ENCODE peak calls at places on chromosome 13, in four cellular contexts. One of them, this sample, is unnamed.

GRCh38 chr13:79056706-79057105 is 349.3 kb downstream of the RBM26 start:
- DNase-seq in HEK293T: no peak
- DNase-seq in HepG2: no peak
- DNase-seq in GM12878: no peak
- DNase-seq in this sample: no peak

GRCh38 chr13:80235559-80236296 is 105.2 kb downstream of the SPRY2 start:
- DNase-seq in HEK293T: peak; percentile 43
- DNase-seq in HepG2: no peak
- DNase-seq in GM12878: no peak
- DNase-seq in this sample: no peak

GRCh38 chr13:78228940-78229339 is 310.3 kb upstream of the EDNRB start:
- DNase-seq in HEK293T: no peak
- DNase-seq in HepG2: no peak
- DNase-seq in GM12878: no peak
- DNase-seq in this sample: no peak

GRCh38 chr13:71751074-71751473 is 115.9 kb downstream of the DACH1 start:
- DNase-seq in HEK293T: no peak
- DNase-seq in HepG2: no peak
- DNase-seq in GM12878: no peak
- DNase-seq in this sample: no peak

GRCh38 chr13:106390360-106390759 is 145.1 kb downstream of the EFNB2 start:
- DNase-seq in HEK293T: no peak
- DNase-seq in HepG2: no peak
- DNase-seq in GM12878: no peak
- DNase-seq in this sample: no peak

GRCh38 chr13:102555914-102556553 is 40.8 kb upstream of the TPP2 start:
- DNase-seq in HEK293T: peak; percentile 11
- DNase-seq in HepG2: peak; percentile 18
- DNase-seq in GM12878: no peak
- DNase-seq in this sample: peak; percentile 32

GRCh38 chr13:21234537-21234936 is 58.1 kb downstream of the MRPL57 start:
- DNase-seq in HEK293T: peak; percentile 16
- DNase-seq in HepG2: peak; percentile 7
- DNase-seq in GM12878: no peak
- DNase-seq in this sample: no peak

GRCh38 chr13:31328549-31329229 is 128.9 kb downstream of the B3GLCT start:
- DNase-seq in HEK293T: peak; percentile 45
- DNase-seq in HepG2: no peak
- DNase-seq in GM12878: no peak
- DNase-seq in this sample: no peak

GRCh38 chr13:94332360-94333040 is 147.0 kb downstream of the DCT start:
- DNase-seq in HEK293T: no peak
- DNase-seq in HepG2: no peak
- DNase-seq in GM12878: no peak
- DNase-seq in this sample: no peak

GRCh38 chr13:27022571-27023311 is 148.9 kb downstream of the USP12 start:
- DNase-seq in HEK293T: no peak
- DNase-seq in HepG2: peak; percentile 90
- DNase-seq in GM12878: no peak
- DNase-seq in this sample: peak; percentile 52

GRCh38 chr13:35179920-35180663 is 238.0 kb downstream of the NBEA start:
- DNase-seq in HEK293T: no peak
- DNase-seq in HepG2: no peak
- DNase-seq in GM12878: no peak
- DNase-seq in this sample: no peak

GRCh38 chr13:114313061-114313860 is 1.0 kb upstream of the CHAMP1 start:
- DNase-seq in HEK293T: no peak
- DNase-seq in HepG2: no peak
- DNase-seq in GM12878: peak; percentile 63
- DNase-seq in this sample: no peak

GRCh38 chr13:111609631-111610030 is 289.2 kb downstream of the TEX29 start:
- DNase-seq in HEK293T: no peak
- DNase-seq in HepG2: no peak
- DNase-seq in GM12878: no peak
- DNase-seq in this sample: no peak

DNA sequence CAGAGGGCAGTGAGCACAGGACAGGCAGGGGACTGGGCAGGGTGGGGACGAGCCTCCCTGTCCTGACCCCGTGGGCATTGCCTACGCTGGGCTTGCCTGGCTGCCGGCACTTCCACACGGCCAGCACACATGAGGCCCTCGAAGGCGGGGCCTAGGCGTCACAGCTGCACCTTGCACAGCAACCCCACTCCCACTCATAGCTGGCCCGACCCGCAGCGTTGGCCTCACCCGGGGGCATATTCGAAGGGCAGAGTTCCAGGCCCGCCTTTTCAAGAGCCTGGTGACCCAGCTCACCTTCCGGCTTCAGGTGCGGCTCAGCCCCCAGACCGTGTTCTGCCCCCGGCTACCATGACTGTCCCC is 16.9 kb upstream of the PROZ start:
- DNase-seq in HEK293T: no peak
- DNase-seq in HepG2: no peak
- DNase-seq in GM12878: no peak
- DNase-seq in this sample: no peak
- TF ChIP-seq FOXK2 in HEK293T: no peak
- TF ChIP-seq FOXK2 in HepG2: no peak
- TF ChIP-seq FOXK2 in GM12878: no peak
- TF ChIP-seq FOXK2 in this sample: no peak

GRCh38 chr13:24684600-24684998 is 4.4 kb downstream of the ATP12A start:
- DNase-seq in HEK293T: no peak
- DNase-seq in HepG2: no peak
- DNase-seq in GM12878: no peak
- DNase-seq in this sample: no peak
- TF ChIP-seq FOXK2 in HEK293T: no peak
- TF ChIP-seq FOXK2 in HepG2: no peak
- TF ChIP-seq FOXK2 in GM12878: no peak
- TF ChIP-seq FOXK2 in this sample: no peak

GRCh38 chr13:75347457-75347856 is 134.5 kb downstream of the TBC1D4 start:
- DNase-seq in HEK293T: no peak
- DNase-seq in HepG2: no peak
- DNase-seq in GM12878: no peak
- DNase-seq in this sample: no peak

GRCh38 chr13:75341025-75341424 is 140.9 kb downstream of the TBC1D4 start:
- DNase-seq in HEK293T: no peak
- DNase-seq in HepG2: no peak
- DNase-seq in GM12878: no peak
- DNase-seq in this sample: no peak

GRCh38 chr13:75347925-75348324 is 134.0 kb downstream of the TBC1D4 start:
- DNase-seq in HEK293T: no peak
- DNase-seq in HepG2: no peak
- DNase-seq in GM12878: no peak
- DNase-seq in this sample: no peak

GRCh38 chr13:75339635-75340374 is 142.2 kb downstream of the TBC1D4 start:
- DNase-seq in HEK293T: no peak
- DNase-seq in HepG2: peak; percentile 96
- DNase-seq in GM12878: no peak
- DNase-seq in this sample: no peak

DNA sequence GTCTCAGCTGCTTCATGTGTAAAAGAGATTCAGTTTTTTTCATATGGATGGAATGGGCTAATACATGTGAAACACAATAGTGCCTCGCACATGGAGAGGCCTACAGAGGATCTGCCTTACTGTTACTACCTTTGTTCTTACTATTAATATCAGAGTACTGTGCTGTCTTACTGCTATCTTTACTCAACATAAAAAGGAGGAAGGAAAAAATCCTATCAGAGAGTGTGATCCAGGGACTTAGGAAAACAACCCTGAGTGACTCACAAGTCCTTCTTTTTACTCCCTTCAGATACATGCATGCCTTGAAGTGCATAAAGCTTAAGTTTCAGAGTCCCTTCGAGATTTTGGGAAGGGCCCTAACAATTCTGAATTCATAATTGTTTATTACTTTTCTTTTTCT is 136.8 kb downstream of the TBC1D4 start:
- DNase-seq in HEK293T: no peak
- DNase-seq in HepG2: no peak
- DNase-seq in GM12878: no peak
- DNase-seq in this sample: no peak
- TF ChIP-seq FOXK2 in HEK293T: no peak
- TF ChIP-seq FOXK2 in HepG2: no peak
- TF ChIP-seq FOXK2 in GM12878: no peak
- TF ChIP-seq FOXK2 in this sample: no peak

GRCh38 chr13:110347088-110347487 is 40.0 kb downstream of the COL4A2 start:
- DNase-seq in HEK293T: no peak
- DNase-seq in HepG2: no peak
- DNase-seq in GM12878: no peak
- DNase-seq in this sample: no peak

GRCh38 chr13:110346661-110347067 is 39.6 kb downstream of the COL4A2 start:
- DNase-seq in HEK293T: no peak
- DNase-seq in HepG2: no peak
- DNase-seq in GM12878: no peak
- DNase-seq in this sample: no peak

GRCh38 chr13:110348751-110349150 is 41.7 kb downstream of the COL4A2 start:
- DNase-seq in HEK293T: no peak
- DNase-seq in HepG2: no peak
- DNase-seq in GM12878: no peak
- DNase-seq in this sample: no peak

GRCh38 chr13:110348309-110348625 is 41.2 kb downstream of the COL4A2 start:
- DNase-seq in HEK293T: no peak
- DNase-seq in HepG2: no peak
- DNase-seq in GM12878: no peak
- DNase-seq in this sample: no peak

GRCh38 chr13:110347535-110348308 is 40.6 kb downstream of the COL4A2 start:
- DNase-seq in HEK293T: no peak
- DNase-seq in HepG2: peak; percentile 7
- DNase-seq in GM12878: no peak
- DNase-seq in this sample: no peak
- TF ChIP-seq FOXK2 in HEK293T: no peak
- TF ChIP-seq FOXK2 in HepG2: no peak
- TF ChIP-seq FOXK2 in GM12878: no peak
- TF ChIP-seq FOXK2 in this sample: no peak

GRCh38 chr13:33107403-33107760 is 91.2 kb downstream of the KL start:
- DNase-seq in HEK293T: no peak
- DNase-seq in HepG2: no peak
- DNase-seq in GM12878: no peak
- DNase-seq in this sample: no peak

GRCh38 chr13:33110386-33110712 is 94.1 kb downstream of the KL start:
- DNase-seq in HEK293T: no peak
- DNase-seq in HepG2: no peak
- DNase-seq in GM12878: no peak
- DNase-seq in this sample: no peak

GRCh38 chr13:33109801-33110200 is 93.6 kb downstream of the KL start:
- DNase-seq in HEK293T: no peak
- DNase-seq in HepG2: no peak
- DNase-seq in GM12878: no peak
- DNase-seq in this sample: peak; percentile 6

GRCh38 chr13:33109319-33109718 is 93.1 kb downstream of the KL start:
- DNase-seq in HEK293T: no peak
- DNase-seq in HepG2: no peak
- DNase-seq in GM12878: no peak
- DNase-seq in this sample: no peak

GRCh38 chr13:33108620-33109019 is 92.4 kb downstream of the KL start:
- DNase-seq in HEK293T: no peak
- DNase-seq in HepG2: no peak
- DNase-seq in GM12878: no peak
- DNase-seq in this sample: no peak
- TF ChIP-seq FOXK2 in HEK293T: no peak
- TF ChIP-seq FOXK2 in HepG2: no peak
- TF ChIP-seq FOXK2 in GM12878: no peak
- TF ChIP-seq FOXK2 in this sample: no peak

DNA sequence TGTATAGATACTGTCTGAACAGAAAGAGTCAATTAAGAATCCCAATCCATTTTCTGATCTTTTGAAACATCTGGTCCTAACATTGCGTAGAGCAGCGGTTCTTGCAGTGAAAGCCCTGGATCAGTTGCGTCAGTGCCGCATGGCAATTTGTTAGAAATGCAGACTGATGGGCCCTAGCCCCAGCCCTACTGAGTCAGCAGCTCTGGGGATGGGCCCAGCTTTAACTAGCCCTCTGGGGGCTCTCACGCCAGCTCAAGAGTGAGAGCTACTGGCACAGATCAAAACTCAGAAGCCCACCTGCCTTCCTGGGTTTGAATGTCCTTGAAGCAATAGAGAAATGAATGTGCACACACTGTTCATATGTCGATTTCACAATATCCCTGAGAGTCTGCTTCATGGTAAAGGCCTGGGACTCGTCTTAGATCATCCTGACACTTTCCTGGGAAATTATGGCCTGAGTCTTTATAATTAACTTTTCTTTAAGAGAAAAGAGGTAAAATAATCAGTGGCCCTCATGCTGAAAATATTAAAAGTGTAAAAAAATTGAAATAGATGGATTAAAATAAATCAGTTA is 206.8 kb upstream of the TMTC4 start:
- DNase-seq in HEK293T: no peak
- DNase-seq in HepG2: no peak
- DNase-seq in GM12878: no peak
- DNase-seq in this sample: no peak
- TF ChIP-seq FOXK2 in HEK293T: no peak
- TF ChIP-seq FOXK2 in HepG2: no peak
- TF ChIP-seq FOXK2 in GM12878: no peak
- TF ChIP-seq FOXK2 in this sample: no peak

GRCh38 chr13:73703606-73704005 is 430.6 kb downstream of the KLF12 start:
- DNase-seq in HEK293T: no peak
- DNase-seq in HepG2: no peak
- DNase-seq in GM12878: no peak
- DNase-seq in this sample: no peak

GRCh38 chr13:73704587-73704986 is 429.6 kb downstream of the KLF12 start:
- DNase-seq in HEK293T: no peak
- DNase-seq in HepG2: no peak
- DNase-seq in GM12878: no peak
- DNase-seq in this sample: no peak

GRCh38 chr13:73698859-73699258 is 435.3 kb downstream of the KLF12 start:
- DNase-seq in HEK293T: no peak
- DNase-seq in HepG2: no peak
- DNase-seq in GM12878: no peak
- DNase-seq in this sample: no peak

GRCh38 chr13:73697166-73697565 is 437.0 kb downstream of the KLF12 start:
- DNase-seq in HEK293T: no peak
- DNase-seq in HepG2: no peak
- DNase-seq in GM12878: no peak
- DNase-seq in this sample: no peak

DNA sequence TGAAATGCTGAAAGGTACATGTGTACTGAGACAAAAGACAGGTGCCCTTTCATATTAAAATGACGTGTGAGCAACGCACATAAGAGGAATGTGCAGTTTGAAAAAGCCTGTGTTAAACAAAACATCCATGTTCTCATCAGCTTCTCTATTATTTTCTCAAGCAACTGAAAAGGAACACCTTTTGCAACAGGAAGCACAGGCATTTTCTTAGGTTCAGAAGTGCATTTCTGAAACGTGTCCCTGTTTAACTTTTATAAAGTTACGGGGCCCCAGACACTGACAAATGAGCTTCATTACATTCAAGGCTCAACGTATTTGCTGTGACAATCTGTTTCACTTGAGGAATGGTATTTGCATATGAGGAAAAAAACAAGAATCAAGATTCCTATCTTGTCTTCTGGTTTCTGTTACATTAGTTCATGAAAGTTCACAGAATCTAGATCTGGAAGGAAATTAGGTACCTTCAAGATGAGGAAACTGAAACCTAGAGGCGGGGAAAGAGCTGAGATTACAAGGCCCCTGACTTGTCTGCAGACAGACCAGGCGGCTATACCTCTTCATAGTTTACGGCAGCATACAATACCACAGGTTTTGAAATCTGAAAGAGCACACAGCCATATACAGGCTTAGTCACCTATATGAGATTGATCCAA is 431.7 kb downstream of the KLF12 start:
- DNase-seq in HEK293T: no peak
- DNase-seq in HepG2: no peak
- DNase-seq in GM12878: peak; percentile 21
- DNase-seq in this sample: no peak
- TF ChIP-seq FOXK2 in HEK293T: no peak
- TF ChIP-seq FOXK2 in HepG2: no peak
- TF ChIP-seq FOXK2 in GM12878: no peak
- TF ChIP-seq FOXK2 in this sample: no peak

GRCh38 chr13:93066187-93066586 is 160.4 kb upstream of the GPC6 start:
- DNase-seq in HEK293T: no peak
- DNase-seq in HepG2: no peak
- DNase-seq in GM12878: no peak
- DNase-seq in this sample: no peak
- TF ChIP-seq FOXK2 in HEK293T: no peak
- TF ChIP-seq FOXK2 in HepG2: no peak
- TF ChIP-seq FOXK2 in GM12878: no peak
- TF ChIP-seq FOXK2 in this sample: no peak

This sample was measured in K562.